ENCODE peak calls at places on chromosomes 2 and 18, in ten cellular contexts. E, N, Q, D, T, Z, H, A, O and L are unnamed samples.
A peak's percentile ranks its signal among the peaks of the same experiment; 100 is the strongest.

GRCh38 chr18:76838182-76838581 is 15.8 kb downstream of the ZNF236 start:
- DNase-seq in E (no peak), N (no peak), Q (no peak), D (no peak), T (no peak), Z (peak; percentile 55), H (no peak), A (no peak), O (no peak), L (no peak)

GRCh38 chr18:5309888-5310470 is 14.5 kb upstream of the ZBTB14 start:
- DNase-seq in E (no peak), N (no peak), Q (no peak), D (no peak), T (no peak), Z (no peak), H (peak; percentile 60), A (no peak), O (no peak), L (no peak)

GRCh38 chr18:46596119-46596518 is 60.9 kb downstream of the LOXHD1 start:
- DNase-seq in E (no peak), N (no peak), Q (no peak), D (no peak), T (no peak), Z (no peak), H (no peak), A (no peak), O (no peak), L (no peak)

GRCh38 chr2:217833439-217833838 is 169.4 kb downstream of the TNS1 start:
- DNase-seq in E (no peak), N (no peak), Q (no peak), D (no peak), T (no peak), Z (no peak), H (no peak), A (no peak), O (no peak), L (no peak)

GRCh38 chr2:237625777-237626176 is 1.6 kb upstream of the LRRFIP1 start:
- DNase-seq in E (no peak), N (no peak), Q (no peak), D (no peak), T (no peak), Z (no peak), H (no peak), A (no peak), O (no peak), L (no peak)

GRCh38 chr2:112152476-112153178 is 14.4 kb downstream of the FBLN7 start:
- DNase-seq in E (no peak), N (no peak), Q (no peak), D (no peak), T (no peak), Z (no peak), H (no peak), A (no peak), O (no peak), L (peak; percentile 26)

GRCh38 chr2:221102896-221103688 is 469.0 kb downstream of the EPHA4 start:
- DNase-seq in E (no peak), N (no peak), Q (no peak), D (no peak), T (no peak), Z (peak; percentile 28), H (no peak), A (no peak), O (no peak), L (no peak)

GRCh38 chr18:31101148-31102019 is 837 bp downstream of the DSC2 start:
- DNase-seq in E (no peak), N (no peak), Q (peak; percentile 85), D (no peak), T (peak; percentile 51), Z (peak; percentile 3), H (peak; percentile 83), A (peak; percentile 68), O (peak; percentile 73), L (peak; percentile 22)

GRCh38 chr2:216006164-216006663 is 7.1 kb downstream of the MREG start:
- DNase-seq in E (no peak), N (no peak), Q (peak; percentile 56), D (peak; percentile 93), T (no peak), Z (no peak), H (peak; percentile 58), A (no peak), O (peak; percentile 66), L (no peak)

GRCh38 chr2:182186132-182186735 is 200.6 kb downstream of the PPP1R1C start:
- DNase-seq in E (no peak), N (no peak), Q (peak; percentile 34), D (peak; percentile 56), T (no peak), Z (peak; percentile 50), H (no peak), A (peak; percentile 10), O (peak; percentile 26), L (no peak)

GRCh38 chr2:233865838-233866237 is 2.3 kb downstream of the MSL3B start:
- DNase-seq in E (no peak), N (no peak), Q (peak; percentile 21), D (no peak), T (no peak), Z (no peak), H (no peak), A (no peak), O (peak; percentile 31), L (no peak)

GRCh38 chr2:80259292-80259691 is 45.3 kb downstream of the LRRTM1 start:
- DNase-seq in E (no peak), N (no peak), Q (no peak), D (no peak), T (no peak), Z (no peak), H (no peak), A (no peak), O (no peak), L (no peak)

GRCh38 chr18:22324191-22325131 is 93.3 kb downstream of the CTAGE1 start:
- DNase-seq in E (no peak), N (no peak), Q (peak; percentile 83), D (no peak), T (peak; percentile 38), Z (peak; percentile 34), H (peak; percentile 79), A (peak; percentile 72), O (peak; percentile 38), L (peak; percentile 34)

GRCh38 chr18:57523171-57523956 is 63.1 kb downstream of the FECH start:
- DNase-seq in E (no peak), N (no peak), Q (no peak), D (no peak), T (no peak), Z (no peak), H (peak; percentile 26), A (no peak), O (no peak), L (no peak)

GRCh38 chr2:85106489-85107180 is 26.6 kb upstream of the TCF7L1 start:
- DNase-seq in E (no peak), N (no peak), Q (no peak), D (peak; percentile 97), T (no peak), Z (peak; percentile 79), H (no peak), A (no peak), O (peak; percentile 4), L (no peak)

GRCh38 chr2:129849559-129850160 is 129.8 kb upstream of the RAB6C start:
- DNase-seq in E (peak; percentile 44), N (no peak), Q (peak; percentile 72), D (peak; percentile 39), T (no peak), Z (peak; percentile 86), H (no peak), A (peak; percentile 27), O (no peak), L (no peak)

GRCh38 chr18:33583901-33584300 is 5.9 kb downstream of the ASXL3 start:
- DNase-seq in E (no peak), N (no peak), Q (no peak), D (no peak), T (no peak), Z (no peak), H (no peak), A (no peak), O (no peak), L (no peak)

GRCh38 chr2:68466361-68466777 is 725 bp downstream of the FBXO48 start:
- DNase-seq in E (no peak), N (peak; percentile 30), Q (peak; percentile 44), D (peak; percentile 61), T (no peak), Z (peak; percentile 45), H (peak; percentile 44), A (no peak), O (peak; percentile 14), L (no peak)
- TF ChIP-seq CTCF in E (peak; percentile 19), N (no peak), Q (peak; percentile 4), D (no peak), T (no peak), Z (peak; percentile 37), H (no peak), A (no peak), O (no peak), L (no peak)

DNA sequence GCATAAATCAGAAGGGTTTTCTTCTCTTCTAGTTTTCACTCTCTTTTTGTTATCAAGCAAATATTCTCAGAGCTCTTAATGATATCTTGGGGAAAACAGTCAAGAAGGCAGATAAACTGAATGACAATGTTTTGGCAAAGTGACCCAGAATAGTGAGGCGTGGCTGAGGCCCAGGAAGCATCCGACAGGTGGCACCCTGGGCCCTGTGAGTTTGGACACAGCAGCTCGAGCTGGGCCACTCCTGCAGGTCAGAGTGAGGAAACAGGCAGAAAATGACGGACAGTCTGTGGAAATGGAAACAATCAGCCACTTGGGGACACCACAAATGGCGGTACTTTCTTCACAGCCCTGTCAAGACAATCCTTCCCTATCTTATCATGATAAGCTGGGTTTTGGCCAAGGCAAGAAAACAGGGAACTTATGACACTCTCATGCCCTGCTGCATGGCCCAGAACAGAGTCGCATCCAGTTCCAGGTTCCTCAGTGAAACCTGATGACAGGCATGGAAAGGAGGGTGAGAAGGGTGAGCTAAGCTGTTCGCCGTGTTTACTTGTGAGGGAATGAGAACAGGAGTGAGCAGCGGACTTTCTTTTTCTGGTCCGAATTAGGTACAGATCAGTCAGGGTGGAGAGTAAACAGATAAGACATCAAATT is 32.1 kb downstream of the MRPL44 start:
- DNase-seq in E (no peak), N (no peak), Q (peak; percentile 58), D (no peak), T (no peak), Z (no peak), H (peak; percentile 42), A (no peak), O (peak; percentile 62), L (no peak)
- TF ChIP-seq CTCF in E (no peak), N (no peak), Q (peak; percentile 40), D (peak; percentile 20), T (peak; percentile 14), Z (no peak), H (no peak), A (no peak), O (no peak), L (no peak)

GRCh38 chr2:48902521-48902920 is 147.0 kb upstream of the LHCGR start:
- DNase-seq in E (no peak), N (no peak), Q (no peak), D (no peak), T (no peak), Z (no peak), H (no peak), A (no peak), O (no peak), L (no peak)
- TF ChIP-seq CTCF in E (no peak), N (no peak), Q (peak; percentile 16), D (no peak), T (no peak), Z (no peak), H (no peak), A (no peak), O (no peak), L (no peak)

DNA sequence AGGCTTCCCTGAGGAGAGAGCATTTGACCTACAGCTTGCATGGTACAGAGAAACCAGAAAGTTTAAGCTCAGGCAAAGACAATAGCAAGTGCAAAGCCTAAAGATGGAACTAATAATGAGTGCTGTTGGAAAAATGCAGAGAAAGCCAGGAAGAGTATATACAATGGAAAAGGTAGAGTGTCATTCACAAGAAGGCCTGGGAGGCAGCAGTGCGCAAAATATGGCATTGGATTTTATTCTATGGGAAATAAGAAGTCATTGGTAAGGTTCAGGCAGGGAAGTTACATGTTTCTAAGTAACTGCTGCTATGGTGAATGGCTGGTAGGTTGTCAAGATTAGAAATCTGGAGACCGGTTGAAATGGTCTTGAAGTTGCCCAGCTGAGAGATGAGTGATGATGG is 2167.3 kb upstream of the CELF4 start:
- DNase-seq in E (no peak), N (no peak), Q (no peak), D (no peak), T (no peak), Z (no peak), H (no peak), A (no peak), O (no peak), L (no peak)
- TF ChIP-seq CTCF in E (no peak), N (no peak), Q (peak; percentile 27), D (no peak), T (peak; percentile 40), Z (no peak), H (no peak), A (peak; percentile 11), O (no peak), L (peak; percentile 27)